ENCODE peak calls at places on chromosomes 5 and 9, in ten cellular contexts. J is colonic mucosa; V is left lung; S is lung; D is CD8-positive, alpha-beta T cell; E is body of pancreas; N is pancreas; L is tibial artery; P is sigmoid colon; R is GM23248. I is an unnamed sample. For H3K4me1, the result is how much of the 10 kb centered on the place peaks cover.

GRCh38 chr9:113622600-113623400 is 159.3 kb downstream of the RGS3 start:
- DNase-seq in J (no peak), V (no peak), S (no peak), D (no peak), E (peak), N (no peak), L (peak), P (peak), R (peak), I (no peak)

GRCh38 chr5:14569948-14570691 is 11.5 kb upstream of the OTULINL start:
- DNase-seq in J (no peak), V (no peak), S (no peak), D (no peak), E (no peak), N (no peak), L (no peak), P (no peak), R (no peak), I (no peak)

GRCh38 chr5:160173-160510 is 31.2 kb upstream of the LRRC14B start:
- DNase-seq in J (no peak), V (no peak), S (no peak), D (no peak), E (no peak), N (no peak), L (no peak), P (peak), R (no peak), I (no peak)

GRCh38 chr5:154756871-154757646 is 1.9 kb downstream of the LARP1 start:
- DNase-seq in J (peak), V (peak), S (peak), D (peak), E (peak), N (peak), L (peak), P (peak), R (peak), I (peak)

GRCh38 chr9:88537743-88538055 is 2.7 kb downstream of the NXNL2 start:
- DNase-seq in J (peak), V (no peak), S (peak), D (no peak), E (peak), N (no peak), L (peak), P (peak), R (peak), I (peak)

GRCh38 chr5:58620336-58620735 is 37.5 kb downstream of the RAB3C start:
- DNase-seq in J (no peak), V (no peak), S (no peak), D (no peak), E (no peak), N (no peak), L (no peak), P (no peak), R (no peak), I (no peak)

GRCh38 chr5:170896779-170897178 is 35.0 kb downstream of the RANBP17 start:
- DNase-seq in J (no peak), V (peak), S (no peak), D (no peak), E (peak), N (no peak), L (no peak), P (no peak), R (peak), I (no peak)

GRCh38 chr9:96156578-96156977 is 145.4 kb downstream of the HSD17B3 start:
- DNase-seq in J (no peak), V (no peak), S (no peak), D (no peak), E (no peak), N (no peak), L (no peak), P (peak), R (no peak), I (no peak)

GRCh38 chr5:61357745-61358144 is 25.7 kb downstream of the ZSWIM6 start:
- DNase-seq in J (no peak), V (no peak), S (no peak), D (no peak), E (no peak), N (no peak), L (no peak), P (no peak), R (peak), I (no peak)

GRCh38 chr9:21070171-21070571 is 7.6 kb downstream of the IFNB1 start:
- DNase-seq in J (no peak), V (no peak), S (peak), D (no peak), E (peak), N (no peak), L (peak), P (peak), R (peak), I (peak)

GRCh38 chr5:139642891-139643871 is 5.0 kb upstream of the CXXC5 start:
- DNase-seq in J (peak), V (no peak), S (no peak), D (no peak), E (peak), N (peak), L (peak), P (peak), R (no peak), I (peak)

GRCh38 chr9:89036383-89036782 is 45.1 kb downstream of the S1PR3 start:
- DNase-seq in J (no peak), V (no peak), S (no peak), D (no peak), E (no peak), N (no peak), L (no peak), P (no peak), R (no peak), I (no peak)

GRCh38 chr9:127131871-127132270 is 9.4 kb upstream of the ANGPTL2 start:
- DNase-seq in J (no peak), V (no peak), S (no peak), D (no peak), E (no peak), N (no peak), L (no peak), P (peak), R (peak), I (no peak)

GRCh38 chr9:127135056-127135745 is 12.8 kb upstream of the ANGPTL2 start:
- DNase-seq in J (no peak), V (no peak), S (no peak), D (peak), E (no peak), N (no peak), L (no peak), P (no peak), R (no peak), I (no peak)

GRCh38 chr9:127133739-127134167 is 11.3 kb upstream of the ANGPTL2 start:
- DNase-seq in J (no peak), V (no peak), S (no peak), D (peak), E (no peak), N (no peak), L (peak), P (peak), R (peak), I (no peak)

GRCh38 chr9:127132375-127132774 is 9.9 kb upstream of the ANGPTL2 start:
- DNase-seq in J (no peak), V (no peak), S (no peak), D (no peak), E (no peak), N (no peak), L (no peak), P (peak), R (no peak), I (no peak)

DNA sequence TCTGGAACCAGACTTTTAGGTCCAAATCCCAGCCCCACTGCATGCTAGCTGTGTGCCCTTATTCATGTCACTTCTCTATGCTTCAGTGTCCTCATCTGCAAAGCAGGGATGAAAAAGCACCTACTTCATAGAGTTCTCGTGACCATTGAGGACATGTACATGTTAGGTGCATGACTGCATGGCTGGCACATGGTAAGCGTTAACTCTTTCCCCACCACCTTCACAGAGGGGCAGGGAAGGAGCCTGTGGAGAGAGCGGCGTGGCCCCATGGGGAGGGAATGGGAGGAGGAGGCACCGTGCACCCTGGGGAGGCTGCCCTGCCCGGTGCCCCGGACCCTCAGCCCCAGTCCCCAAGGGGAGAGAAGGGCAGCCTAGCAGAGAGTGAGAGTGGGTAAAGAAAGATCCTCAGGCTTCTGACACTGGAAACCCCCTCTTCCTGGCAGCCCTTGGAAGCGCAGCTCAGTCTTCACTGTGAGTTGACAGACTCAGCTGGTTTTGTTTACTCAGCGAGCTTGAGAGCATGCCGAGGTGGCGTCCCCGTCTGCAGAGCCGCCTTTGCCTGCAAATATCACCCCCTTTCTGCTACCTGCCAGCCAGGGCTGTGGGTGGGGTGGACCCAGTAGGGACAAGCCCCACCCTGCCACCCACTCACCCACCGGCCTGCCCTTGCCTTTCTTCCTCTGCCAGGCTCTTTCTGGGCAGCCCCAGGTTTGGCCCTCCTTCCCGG is 10.6 kb upstream of the ANGPTL2 start:
- DNase-seq in J (no peak), V (no peak), S (no peak), D (peak), E (no peak), N (no peak), L (no peak), P (peak), R (peak), I (peak)
- H3K4me1 ChIP-seq in J (under half), V (under half), S (under half), D (under half), E (under half), N (under half), L (under half), P (half or more), R (half or more), I (half or more)

GRCh38 chr9:74666625-74667316 is 169.6 kb downstream of the RORB start:
- DNase-seq in J (no peak), V (no peak), S (peak), D (no peak), E (no peak), N (no peak), L (no peak), P (no peak), R (peak), I (no peak)

GRCh38 chr9:74663456-74663855 is 166.3 kb downstream of the RORB start:
- DNase-seq in J (no peak), V (no peak), S (no peak), D (no peak), E (no peak), N (no peak), L (no peak), P (no peak), R (no peak), I (no peak)

GRCh38 chr9:74662616-74663015 is 165.5 kb downstream of the RORB start:
- DNase-seq in J (no peak), V (no peak), S (no peak), D (no peak), E (no peak), N (no peak), L (no peak), P (no peak), R (no peak), I (no peak)
- H3K4me3 ChIP-seq in J (no peak), V (no peak), S (no peak), D (no peak), E (no peak), N (no peak), L (no peak), P (no peak), R (no peak), I (no peak)

GRCh38 chr5:108564441-108564840 is 182.5 kb upstream of the FBXL17 start:
- DNase-seq in J (no peak), V (no peak), S (no peak), D (no peak), E (no peak), N (no peak), L (no peak), P (no peak), R (no peak), I (no peak)
- H3K4me1 ChIP-seq in J (under half), V (under half), S (under half), D (under half), E (under half), N (under half), L (under half), P (under half), R (under half), I (under half)

DNA sequence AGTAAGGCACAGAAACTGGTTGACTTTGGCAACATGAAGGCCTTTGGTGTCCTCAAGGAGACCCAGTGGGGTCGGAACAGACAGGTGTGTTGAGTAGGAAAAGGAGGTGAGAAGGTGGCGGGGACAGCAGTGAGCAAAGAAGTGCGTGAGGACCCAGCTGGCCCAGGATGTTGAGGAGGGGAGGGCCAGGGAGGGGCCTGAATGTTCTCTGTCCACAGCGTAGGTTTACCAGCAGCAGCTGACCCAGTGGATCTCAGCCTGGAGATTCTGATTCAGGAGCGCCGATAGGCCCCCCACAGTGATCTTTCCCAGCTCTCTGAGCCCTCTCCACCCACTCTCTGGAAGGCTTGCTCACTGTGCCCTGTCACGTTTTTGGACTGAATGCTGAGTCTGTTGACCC is 88.5 kb downstream of the DAB2IP start:
- DNase-seq in J (no peak), V (no peak), S (no peak), D (no peak), E (no peak), N (no peak), L (no peak), P (no peak), R (no peak), I (peak)
- H3K4me3 ChIP-seq in J (peak), V (no peak), S (no peak), D (no peak), E (no peak), N (no peak), L (no peak), P (no peak), R (no peak), I (no peak)

DNA sequence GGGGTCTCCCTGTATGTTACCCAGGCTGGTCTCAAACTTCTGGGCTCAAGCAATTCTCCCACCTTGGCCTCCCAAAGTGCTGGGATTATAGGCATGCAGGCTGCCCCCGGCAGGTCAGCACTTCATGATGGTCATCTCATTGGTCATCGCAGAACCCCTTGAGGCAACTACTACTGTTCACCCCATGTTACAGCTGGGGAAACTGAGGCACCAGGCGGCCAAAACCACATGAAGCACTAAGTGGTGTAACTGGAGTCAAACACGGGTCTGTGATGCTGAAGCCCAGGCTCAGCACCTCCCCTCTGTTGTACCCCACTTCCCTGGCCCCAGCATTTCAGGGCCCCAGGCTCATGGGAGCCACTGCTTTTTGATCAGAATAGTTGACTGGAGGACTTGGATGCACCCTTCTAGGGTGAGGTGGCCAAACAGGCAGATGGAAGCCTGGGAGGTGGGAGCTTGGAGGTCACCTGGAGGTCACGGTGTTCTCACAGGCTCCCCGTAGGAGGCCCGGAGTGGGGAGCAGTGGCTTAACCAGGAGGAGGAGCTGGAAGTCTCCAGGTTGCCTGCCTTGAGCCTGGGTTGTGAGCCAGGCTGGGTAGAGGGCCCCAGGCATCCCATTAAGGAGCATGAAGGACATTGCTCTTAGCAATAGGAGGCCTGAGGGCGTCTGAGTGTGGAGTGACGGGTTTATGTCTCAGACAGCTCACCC is 57.3 kb upstream of the RPL26L1 start:
- DNase-seq in J (no peak), V (peak), S (no peak), D (no peak), E (no peak), N (peak), L (no peak), P (peak), R (peak), I (peak)
- H3K4me1 ChIP-seq in J (under half), V (under half), S (under half), D (under half), E (half or more), N (under half), L (under half), P (half or more), R (half or more), I (half or more)

GRCh38 chr5:165031361-165031760 is 1525.9 kb downstream of the MAT2B start:
- DNase-seq in J (no peak), V (no peak), S (no peak), D (no peak), E (no peak), N (no peak), L (no peak), P (no peak), R (no peak), I (no peak)
- H3K4me3 ChIP-seq in J (no peak), V (no peak), S (no peak), D (no peak), E (no peak), N (no peak), L (no peak), P (no peak), R (no peak), I (no peak)

GRCh38 chr5:121304838-121305237 is 546.8 kb upstream of the FTMT start:
- DNase-seq in J (no peak), V (no peak), S (no peak), D (no peak), E (no peak), N (no peak), L (no peak), P (no peak), R (no peak), I (no peak)

GRCh38 chr5:121296357-121296756 is 555.3 kb upstream of the FTMT start:
- DNase-seq in J (no peak), V (no peak), S (no peak), D (no peak), E (no peak), N (no peak), L (no peak), P (no peak), R (no peak), I (no peak)

DNA sequence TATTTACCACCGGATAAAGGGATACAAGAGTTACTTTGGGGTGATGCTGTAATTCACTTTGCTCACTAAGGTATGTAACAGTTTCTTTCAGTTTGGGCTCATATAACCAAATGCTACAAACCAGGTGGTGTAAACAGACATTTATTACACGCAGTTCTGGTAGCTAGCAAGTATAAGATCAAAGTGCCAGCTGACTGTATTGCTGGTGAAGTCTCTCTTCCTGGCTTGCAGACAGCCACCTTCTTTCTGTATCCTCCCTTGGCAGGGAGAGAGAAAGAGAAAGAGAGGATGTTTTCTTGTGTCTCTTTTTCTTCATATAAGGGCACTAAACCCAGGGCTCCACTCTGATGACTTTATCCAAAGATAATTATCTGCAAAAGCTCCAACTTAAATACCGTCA is 552.5 kb upstream of the FTMT start:
- DNase-seq in J (no peak), V (no peak), S (no peak), D (no peak), E (no peak), N (no peak), L (no peak), P (no peak), R (no peak), I (no peak)
- H3K4me1 ChIP-seq in J (under half), V (under half), S (under half), D (under half), E (under half), N (under half), L (under half), P (under half), R (under half), I (under half)